ENCODE peak calls at places on chromosomes 12 and 14, in nine cellular contexts. C is psoas muscle; K is H9; I is IMR-90; S is PC-3; B is transverse colon; O is CD8-positive, alpha-beta T cell; F is spleen; A is osteoblast. R is an unnamed sample.

GRCh38 chr12:19284658-19285057 is 154.6 kb upstream of the AEBP2 start:
- DNase-seq in C (no peak), K (no peak), I (no peak), S (no peak), B (no peak), O (no peak), F (no peak), A (no peak), R (no peak)

GRCh38 chr12:132014092-132014914 is 64.6 kb downstream of the EP400 start:
- DNase-seq in C (no peak), K (no peak), I (peak; percentile 25), S (no peak), B (no peak), O (no peak), F (no peak), A (peak; percentile 93), R (no peak)

GRCh38 chr12:11477110-11477509 is 81.7 kb upstream of the PRB2 start:
- DNase-seq in C (no peak), K (no peak), I (no peak), S (no peak), B (no peak), O (no peak), F (no peak), A (no peak), R (no peak)

GRCh38 chr14:104516906-104517305 is 62.7 kb upstream of the C14orf180 start:
- DNase-seq in C (no peak), K (no peak), I (no peak), S (no peak), B (no peak), O (no peak), F (no peak), A (peak; percentile 53), R (no peak)

GRCh38 chr14:64611358-64612020 is 61.7 kb downstream of the PPP1R36 start:
- DNase-seq in C (no peak), K (no peak), I (peak; percentile 61), S (peak; percentile 61), B (no peak), O (no peak), F (no peak), A (no peak), R (no peak)

GRCh38 chr12:26936559-26937442 is 980 bp downstream of the INTS13 start:
- DNase-seq in C (no peak), K (no peak), I (no peak), S (peak; percentile 17), B (no peak), O (peak; percentile 18), F (no peak), A (no peak), R (no peak)

GRCh38 chr12:32419520-32419960 is 20.2 kb downstream of the FGD4 start:
- DNase-seq in C (no peak), K (no peak), I (peak; percentile 11), S (no peak), B (no peak), O (no peak), F (no peak), A (no peak), R (no peak)

GRCh38 chr12:79046021-79046420 is 181.4 kb downstream of the SYT1 start:
- DNase-seq in C (no peak), K (no peak), I (no peak), S (no peak), B (no peak), O (no peak), F (no peak), A (no peak), R (no peak)

GRCh38 chr12:117112268-117112595 is 13.0 kb upstream of the TESC start:
- DNase-seq in C (no peak), K (no peak), I (no peak), S (no peak), B (no peak), O (no peak), F (no peak), A (no peak), R (no peak)

GRCh38 chr12:102958073-102958829 is 777 bp downstream of the ASCL1 start:
- DNase-seq in C (no peak), K (peak; percentile 90), I (peak; percentile 19), S (no peak), B (no peak), O (no peak), F (peak; percentile 83), A (peak; percentile 87), R (peak; percentile 71)

GRCh38 chr12:65603428-65604351 is 220.6 kb upstream of the HMGA2 start:
- DNase-seq in C (no peak), K (no peak), I (peak; percentile 94), S (peak; percentile 92), B (peak; percentile 11), O (no peak), F (no peak), A (peak; percentile 44), R (no peak)

GRCh38 chr14:101112351-101113107 is 209.0 kb upstream of the RTL1 start:
- DNase-seq in C (peak; percentile 34), K (no peak), I (no peak), S (no peak), B (no peak), O (peak; percentile 3), F (peak; percentile 70), A (no peak), R (no peak)

GRCh38 chr12:93497456-93497855 is 30.1 kb downstream of the MRPL42 start:
- DNase-seq in C (no peak), K (no peak), I (no peak), S (no peak), B (no peak), O (no peak), F (no peak), A (no peak), R (no peak)

GRCh38 chr12:12010277-12011031 is 60.3 kb upstream of the BCL2L14 start:
- DNase-seq in C (peak; percentile 55), K (no peak), I (peak; percentile 61), S (peak; percentile 54), B (peak; percentile 41), O (peak; percentile 52), F (peak; percentile 86), A (peak; percentile 85), R (no peak)

GRCh38 chr12:80778005-80778541 is 61.4 kb downstream of the MYF5 start:
- DNase-seq in C (no peak), K (no peak), I (peak; percentile 94), S (peak; percentile 52), B (peak; percentile 39), O (no peak), F (no peak), A (no peak), R (no peak)

GRCh38 chr14:71399057-71399487 is 491.8 kb downstream of the PCNX1 start:
- DNase-seq in C (no peak), K (no peak), I (peak; percentile 33), S (no peak), B (no peak), O (no peak), F (no peak), A (no peak), R (no peak)

DNA sequence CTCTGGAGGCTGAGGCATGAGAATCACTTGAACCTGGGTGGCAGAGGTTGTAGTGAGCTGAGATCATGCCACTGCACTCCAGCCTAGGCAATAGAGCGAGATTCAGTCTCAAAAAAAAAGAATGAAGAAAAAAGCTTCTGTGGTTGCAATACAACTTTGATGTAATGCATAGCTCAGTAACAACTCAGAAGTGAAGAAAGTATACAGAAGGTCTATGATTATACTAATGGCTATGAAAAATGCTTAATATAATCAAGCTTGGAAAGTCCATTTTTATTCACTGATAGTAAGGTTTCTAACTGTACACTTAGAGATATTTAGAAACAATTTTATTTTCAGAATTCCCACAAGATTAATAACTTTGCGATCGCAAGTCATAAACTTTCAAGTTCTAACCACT is 88.2 kb upstream of the FRMD6 start:
- DNase-seq in C (no peak), K (no peak), I (peak; percentile 74), S (no peak), B (no peak), O (no peak), F (no peak), A (no peak), R (no peak)
- H3K27ac ChIP-seq in C (no peak overlapping the region), K (no peak overlapping the region), I (peak overlapping the region; percentile 52), S (no peak overlapping the region), B (no peak overlapping the region), O (no peak overlapping the region), F (no peak overlapping the region), A (peak overlapping the region; percentile 31), R (no peak overlapping the region)

DNA sequence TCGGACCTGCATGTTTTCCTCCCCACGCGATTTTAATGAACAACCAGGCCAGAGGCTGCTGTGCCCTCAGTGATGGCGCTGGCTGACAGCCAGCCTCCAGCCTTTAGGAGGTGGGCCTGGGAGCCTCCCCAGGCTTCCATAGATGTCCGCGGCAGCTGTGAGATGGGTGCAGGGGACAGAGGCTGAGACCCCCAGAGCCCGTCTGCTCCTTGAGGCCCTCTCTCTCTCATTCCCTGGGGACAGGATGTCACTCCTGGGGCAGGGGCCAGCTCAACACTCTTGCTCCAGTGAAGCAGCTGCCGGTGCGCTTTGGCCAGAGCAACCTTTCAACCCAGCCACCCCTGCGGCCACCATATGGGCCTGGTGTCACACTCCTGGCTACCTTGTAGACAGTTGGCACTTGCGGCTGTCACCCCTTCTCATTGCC is 24.8 kb downstream of the MVK start:
- DNase-seq in C (no peak), K (no peak), I (no peak), S (no peak), B (no peak), O (no peak), F (no peak), A (no peak), R (no peak)
- H3K9me3 ChIP-seq in C (no peaks in the 10 kb centered on the region), K (no peaks in the 10 kb centered on the region), I (no peaks in the 10 kb centered on the region), S (no peaks in the 10 kb centered on the region), B (no peaks in the 10 kb centered on the region), O (no peaks in the 10 kb centered on the region), F (no peaks in the 10 kb centered on the region), A (no peaks in the 10 kb centered on the region), R (no peaks in the 10 kb centered on the region)

DNA sequence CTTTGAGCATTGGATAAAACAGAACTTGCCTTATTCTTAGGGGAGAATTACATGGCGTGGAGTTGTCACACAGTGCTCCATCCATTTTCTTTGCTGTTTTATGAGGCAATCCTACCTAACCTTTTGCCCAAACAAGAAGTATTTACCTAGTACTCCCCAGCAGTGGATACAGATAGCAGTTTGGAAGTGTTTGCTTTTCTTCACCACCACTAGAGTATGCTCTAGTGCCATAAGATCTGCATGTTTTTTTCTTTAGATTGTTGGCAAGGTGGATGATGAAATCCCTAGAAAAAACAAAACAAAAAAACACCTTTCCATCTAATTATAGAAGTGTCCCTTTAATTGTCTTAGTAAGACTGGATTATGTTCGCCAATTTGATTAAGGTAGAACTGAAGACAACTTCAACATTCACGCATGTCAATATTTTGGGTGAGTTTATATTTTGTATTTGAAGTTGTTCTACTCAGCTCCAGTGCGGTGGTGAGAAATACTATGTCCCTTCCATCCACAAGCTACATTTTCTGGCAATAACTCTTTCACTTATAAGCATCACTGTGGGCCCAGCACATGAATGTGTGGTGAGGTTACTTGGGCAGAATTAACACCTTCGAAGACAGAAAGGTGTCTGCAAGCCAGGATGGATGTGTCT is 23.6 kb upstream of the TMEM260 start:
- DNase-seq in C (no peak), K (no peak), I (peak; percentile 43), S (peak; percentile 86), B (no peak), O (no peak), F (no peak), A (no peak), R (no peak)
- TF ChIP-seq CTCF in C (peak; percentile 24), K (peak; percentile 88), I (peak; percentile 52), S (peak; percentile 99), B (peak; percentile 40), O (peak; percentile 25), F (no peak), A (peak; percentile 66), R (peak; percentile 71)

DNA sequence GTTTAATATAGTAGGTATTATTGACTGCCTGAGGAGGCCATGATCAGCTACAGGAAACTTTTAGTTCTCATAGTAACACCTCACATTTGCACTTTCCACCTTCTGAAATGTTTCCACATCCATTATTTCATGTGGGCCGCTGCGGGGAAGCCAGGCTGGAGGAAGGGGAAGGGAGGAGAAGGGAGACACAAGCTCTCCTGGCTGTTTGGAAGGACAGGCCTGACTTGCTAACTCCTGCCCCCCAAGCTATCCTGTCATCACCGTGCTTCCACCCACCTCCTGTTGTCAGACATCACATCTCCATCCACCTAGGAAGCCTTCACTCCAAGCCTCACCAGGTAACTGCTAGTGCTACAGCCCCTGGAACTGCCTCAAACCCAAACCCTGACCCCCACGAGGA is 9.5 kb downstream of the DPF3 start:
- DNase-seq in C (no peak), K (no peak), I (no peak), S (no peak), B (no peak), O (no peak), F (no peak), A (no peak), R (no peak)
- H3K27ac ChIP-seq in C (no peak overlapping the region), K (no peak overlapping the region), I (no peak overlapping the region), S (peak overlapping the region; percentile 97), B (no peak overlapping the region), O (no peak overlapping the region), F (no peak overlapping the region), A (no peak overlapping the region), R (no peak overlapping the region)